ENCODE peak calls at places on chromosomes 12 and 14, in seven cellular contexts. I is cardiac muscle cell, H is MM.1S, C is GM20000, A is neural progenitor cell, L is activated B cell treated with CpG ODN at 0.5 μM for 24 hours, Z is lower lobe of right lung. O is an unnamed sample.

GRCh38 chr12:107992870-107993451 is 136.1 kb upstream of the WSCD2 start:
- DNase-seq in C (peak), H (peak), A (peak), I (peak), L (no peak), Z (no peak), O (no peak)

GRCh38 chr12:93722757-93723567 is 45.8 kb downstream of the CRADD start:
- DNase-seq in C (no peak), Z (no peak), L (no peak), I (no peak), H (no peak), A (no peak), O (no peak)

GRCh38 chr12:108235231-108235959 is 103.7 kb downstream of the CMKLR1 start:
- DNase-seq in I (no peak), C (no peak), H (no peak), A (peak), L (no peak), Z (no peak), O (no peak)

GRCh38 chr14:32472081-32472480 is 143.0 kb downstream of the AKAP6 start:
- DNase-seq in I (no peak), Z (no peak), A (no peak), L (no peak), C (no peak), H (no peak), O (no peak)

GRCh38 chr12:105279460-105280056 is 43.6 kb upstream of the APPL2 start:
- DNase-seq in A (peak), I (peak), Z (no peak), L (no peak), C (peak), H (peak), O (no peak)

GRCh38 chr12:92570056-92570753 is 132.6 kb upstream of the PLEKHG7 start:
- DNase-seq in C (peak), Z (no peak), L (no peak), A (peak), H (peak), I (peak), O (no peak)

GRCh38 chr12:97109441-97109840 is 202.4 kb downstream of the NEDD1 start:
- DNase-seq in H (no peak), L (no peak), C (no peak), I (no peak), Z (no peak), A (no peak), O (no peak)

GRCh38 chr12:6182279-6182898 is 17.8 kb upstream of the CD9 start:
- DNase-seq in H (no peak), C (no peak), Z (peak), I (no peak), A (no peak), L (no peak), O (peak)

GRCh38 chr14:88871429-88871828 is 47.0 kb downstream of the TTC8 start:
- DNase-seq in C (no peak), I (no peak), Z (no peak), A (no peak), H (no peak), L (no peak), O (no peak)

GRCh38 chr14:65750906-65751305 is 338.4 kb downstream of the FUT8 start:
- DNase-seq in H (no peak), Z (no peak), L (no peak), A (no peak), C (no peak), I (peak), O (no peak)

GRCh38 chr12:43009866-43010265 is 420.3 kb upstream of the PRICKLE1 start:
- DNase-seq in H (no peak), I (no peak), A (no peak), Z (no peak), C (no peak), L (no peak), O (no peak)

GRCh38 chr14:32303865-32304264 is 25.2 kb upstream of the AKAP6 start:
- DNase-seq in A (no peak), H (no peak), C (no peak), I (peak), Z (no peak), L (no peak), O (no peak)

GRCh38 chr14:71668942-71669341 is 263.3 kb upstream of the RGS6 start:
- DNase-seq in I (no peak), C (no peak), A (no peak), H (no peak), Z (no peak), L (no peak), O (no peak)

GRCh38 chr12:17866802-17867201 is 223.2 kb downstream of the RERGL start:
- DNase-seq in C (no peak), A (no peak), L (no peak), H (no peak), Z (no peak), I (no peak), O (no peak)

GRCh38 chr12:68158427-68158826 is 1.1 kb downstream of the IFNG start:
- DNase-seq in C (no peak), A (peak), Z (no peak), H (peak), I (peak), L (no peak), O (no peak)

GRCh38 chr12:85191-85666 is 18.7 kb downstream of the IQSEC3 start:
- DNase-seq in C (no peak), L (no peak), H (no peak), Z (no peak), I (no peak), A (no peak), O (no peak)

GRCh38 chr14:69814397-69814796 is 17.4 kb upstream of the SLC10A1 start:
- DNase-seq in A (no peak), I (no peak), L (no peak), H (no peak), Z (no peak), C (no peak), O (no peak)

GRCh38 chr12:117486840-117487659 is 125.6 kb upstream of the NOS1 start:
- DNase-seq in C (no peak), H (no peak), L (no peak), I (no peak), Z (no peak), A (no peak), O (no peak)

GRCh38 chr14:40447032-40447431 is 1014.8 kb upstream of the FBXO33 start:
- DNase-seq in A (peak), I (no peak), H (no peak), L (no peak), C (no peak), Z (no peak), O (no peak)

GRCh38 chr12:4775936-4776335 is 55.7 kb downstream of the GALNT8 start:
- DNase-seq in H (no peak), Z (no peak), C (no peak), I (no peak), A (no peak), L (no peak), O (no peak)

GRCh38 chr12:97456792-97457191 is 5.8 kb upstream of the RMST start:
- DNase-seq in Z (no peak), L (no peak), A (peak), I (no peak), C (no peak), H (no peak), O (no peak)

GRCh38 chr14:92322516-92322915 is 449 bp upstream of the SLC24A4 start:
- DNase-seq in H (no peak), C (peak), Z (no peak), L (no peak), A (peak), I (no peak), O (no peak)

GRCh38 chr14:100421756-100422470 is 98.8 kb downstream of the SLC25A47 start:
- DNase-seq in H (no peak), A (no peak), L (no peak), C (no peak), Z (no peak), I (no peak), O (no peak)

GRCh38 chr12:114873656-114874055 is 189.7 kb upstream of the TBX3 start:
- DNase-seq in L (no peak), C (no peak), A (no peak), H (no peak), I (no peak), Z (no peak), O (no peak)

GRCh38 chr12:101021911-101022388 is 188.1 kb downstream of the SLC5A8 start:
- DNase-seq in A (no peak), L (no peak), Z (no peak), C (no peak), H (no peak), I (no peak), O (no peak)

GRCh38 chr12:53414756-53415417 is 8.8 kb upstream of the AMHR2 start:
- DNase-seq in C (no peak), H (no peak), A (peak), Z (no peak), I (no peak), L (no peak), O (no peak)

GRCh38 chr12:81128930-81129554 is 51.2 kb downstream of the ACSS3 start:
- DNase-seq in L (no peak), I (peak), Z (no peak), A (peak), H (peak), C (peak), O (no peak)

GRCh38 chr14:66596241-66596985 is 88.5 kb downstream of the GPHN start:
- DNase-seq in I (no peak), Z (peak), A (no peak), C (no peak), L (no peak), H (no peak), O (no peak)

GRCh38 chr12:16330554-16330953 is 16.9 kb upstream of the MGST1 start:
- DNase-seq in C (no peak), Z (no peak), H (no peak), L (no peak), A (no peak), I (no peak), O (no peak)

GRCh38 chr12:58804749-58805148 is 115.6 kb downstream of the LRIG3 start:
- DNase-seq in Z (no peak), A (peak), C (peak), H (peak), L (no peak), I (no peak), O (no peak)

GRCh38 chr14:32552766-32553165 is 223.7 kb downstream of the AKAP6 start:
- DNase-seq in L (no peak), Z (no peak), H (no peak), A (no peak), I (no peak), C (no peak), O (no peak)

GRCh38 chr14:102058931-102059330 is 27.9 kb downstream of the HSP90AA1 start:
- DNase-seq in Z (no peak), C (no peak), L (no peak), A (no peak), I (no peak), H (no peak), O (no peak)

GRCh38 chr14:95620659-95621059 is 65.6 kb upstream of the TCL1B start:
- DNase-seq in I (no peak), L (no peak), Z (no peak), A (no peak), C (no peak), H (no peak), O (no peak)

GRCh38 chr14:20332386-20332945 is 613 bp downstream of the CCNB1IP1 start:
- DNase-seq in A (peak), C (no peak), Z (no peak), I (peak), L (no peak), H (no peak), O (no peak)

GRCh38 chr14:93104961-93105360 is 10.8 kb downstream of the ITPK1 start:
- DNase-seq in H (no peak), Z (no peak), L (no peak), A (no peak), C (no peak), I (no peak), O (no peak)

GRCh38 chr12:46342562-46343033 is 30.0 kb downstream of the SLC38A2 start:
- DNase-seq in H (no peak), I (no peak), A (peak), C (no peak), L (no peak), Z (no peak), O (no peak)

GRCh38 chr12:20194171-20194570 is 174.2 kb upstream of the PDE3A start:
- DNase-seq in A (peak), I (peak), C (no peak), L (no peak), Z (no peak), H (no peak), O (no peak)
- TF ChIP-seq CTCF in A (peak), I (peak), C (no peak), L (no peak), Z (peak), H (no peak), O (no peak)

DNA sequence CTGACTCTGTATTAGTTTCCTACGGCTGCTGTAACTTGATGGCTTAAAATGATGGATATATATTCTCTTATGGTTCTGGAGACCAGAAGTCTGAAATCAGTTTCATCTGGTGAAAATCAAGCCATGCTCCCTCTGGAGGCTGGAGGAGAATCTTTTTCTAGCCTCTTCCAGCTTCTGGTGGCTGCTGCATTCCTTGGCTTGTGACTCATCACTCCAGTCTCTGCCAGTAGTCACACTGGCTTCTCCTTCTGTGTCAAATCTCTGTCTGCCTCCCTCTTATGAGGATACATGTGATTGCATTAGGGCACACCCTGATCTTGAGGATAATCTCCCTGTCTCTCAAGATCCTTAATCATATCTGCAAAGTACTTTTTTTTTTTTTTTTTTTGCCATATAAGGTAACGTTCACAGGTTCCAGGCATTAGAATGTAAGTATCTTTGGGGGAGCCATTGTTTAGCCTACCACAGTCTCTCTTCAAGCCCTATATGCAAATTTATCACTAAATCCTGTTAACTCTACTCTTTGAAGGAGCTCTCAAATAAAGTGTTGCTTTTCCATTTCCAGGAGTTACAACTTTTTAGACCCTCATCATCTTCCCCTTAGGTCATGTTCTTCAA is 17.8 kb downstream of the DNAL1 start:
- DNase-seq in Z (no peak), H (no peak), C (no peak), I (no peak), A (peak), L (no peak), O (no peak)
- TF ChIP-seq CTCF in Z (no peak), H (no peak), C (no peak), I (peak), A (no peak), L (no peak), O (no peak)

DNA sequence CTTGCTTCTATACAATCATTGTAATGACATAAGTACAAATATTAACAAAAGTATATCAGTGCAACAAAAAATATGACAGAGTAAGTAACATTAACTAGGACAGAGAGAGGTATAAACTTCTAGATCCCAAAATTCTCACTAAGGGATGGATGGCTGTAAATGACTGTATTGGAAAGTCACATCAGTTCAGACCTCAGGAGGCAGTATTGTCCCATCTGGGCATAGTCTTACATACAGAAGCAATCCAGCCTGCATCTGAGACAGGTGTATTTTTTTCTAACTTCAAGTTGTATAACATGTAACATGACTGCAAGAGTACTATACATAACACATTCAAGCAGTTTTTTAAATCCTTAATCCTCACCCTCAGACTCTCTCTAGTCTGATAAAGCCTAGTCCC is 99.0 kb downstream of the GARIN6 start:
- DNase-seq in I (peak), H (no peak), C (no peak), A (peak), Z (no peak), L (no peak), O (no peak)
- TF ChIP-seq CTCF in I (no peak), H (no peak), C (no peak), A (peak), Z (no peak), L (no peak), O (no peak)

DNA sequence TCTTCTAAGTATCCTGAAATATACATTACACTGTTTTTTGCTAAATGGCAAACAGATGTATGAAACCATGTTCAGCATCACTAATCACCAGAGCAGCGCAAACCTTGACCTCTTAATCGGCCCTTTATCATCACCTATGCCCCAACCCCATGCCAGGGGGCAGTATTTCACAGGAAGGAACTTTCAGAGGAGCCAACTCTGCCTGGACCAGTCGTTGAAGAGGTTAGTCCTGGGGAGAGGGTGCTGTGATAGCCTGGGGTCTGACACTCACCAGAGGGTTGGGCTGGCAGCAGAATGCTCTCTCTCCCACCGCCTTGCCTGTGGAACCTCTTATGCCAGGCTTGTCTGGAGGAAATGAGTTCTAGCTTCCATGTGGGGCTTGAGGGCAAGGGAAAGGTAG is 411.7 kb downstream of the TMEM117 start:
- DNase-seq in A (peak), Z (no peak), H (no peak), L (no peak), I (no peak), C (no peak), O (no peak)
- TF ChIP-seq CTCF in A (peak), Z (no peak), H (no peak), L (no peak), I (no peak), C (no peak), O (no peak)

DNA sequence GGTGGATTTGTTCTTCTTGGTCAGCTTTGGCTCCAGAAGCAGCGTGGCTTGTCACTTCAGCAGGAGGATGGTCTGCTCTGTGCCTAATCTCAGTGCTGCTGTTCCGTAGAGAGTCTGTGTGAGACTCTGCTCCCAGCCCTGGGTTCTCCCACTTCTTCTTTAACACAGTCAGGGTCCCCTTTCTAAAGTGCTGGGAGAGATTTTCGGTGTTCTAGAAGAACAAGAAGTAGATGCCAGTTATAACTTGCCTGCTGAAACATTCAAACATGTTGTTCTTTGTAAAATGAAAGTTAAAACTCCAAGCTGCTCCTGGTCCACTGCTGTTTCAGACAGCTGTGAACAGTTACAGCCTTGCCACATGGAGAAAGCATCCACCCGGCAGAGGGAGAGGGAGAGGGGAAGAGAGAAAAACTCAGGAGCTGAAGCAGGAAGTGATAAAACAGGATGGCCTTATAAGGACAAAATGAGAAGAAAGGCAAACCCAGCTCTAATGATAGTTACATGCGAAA is 55.2 kb upstream of the CERS5 start:
- DNase-seq in Z (no peak), L (no peak), C (peak), I (peak), A (peak), H (no peak), O (no peak)
- TF ChIP-seq CTCF in Z (peak), L (no peak), C (no peak), I (peak), A (peak), H (no peak), O (no peak)

DNA sequence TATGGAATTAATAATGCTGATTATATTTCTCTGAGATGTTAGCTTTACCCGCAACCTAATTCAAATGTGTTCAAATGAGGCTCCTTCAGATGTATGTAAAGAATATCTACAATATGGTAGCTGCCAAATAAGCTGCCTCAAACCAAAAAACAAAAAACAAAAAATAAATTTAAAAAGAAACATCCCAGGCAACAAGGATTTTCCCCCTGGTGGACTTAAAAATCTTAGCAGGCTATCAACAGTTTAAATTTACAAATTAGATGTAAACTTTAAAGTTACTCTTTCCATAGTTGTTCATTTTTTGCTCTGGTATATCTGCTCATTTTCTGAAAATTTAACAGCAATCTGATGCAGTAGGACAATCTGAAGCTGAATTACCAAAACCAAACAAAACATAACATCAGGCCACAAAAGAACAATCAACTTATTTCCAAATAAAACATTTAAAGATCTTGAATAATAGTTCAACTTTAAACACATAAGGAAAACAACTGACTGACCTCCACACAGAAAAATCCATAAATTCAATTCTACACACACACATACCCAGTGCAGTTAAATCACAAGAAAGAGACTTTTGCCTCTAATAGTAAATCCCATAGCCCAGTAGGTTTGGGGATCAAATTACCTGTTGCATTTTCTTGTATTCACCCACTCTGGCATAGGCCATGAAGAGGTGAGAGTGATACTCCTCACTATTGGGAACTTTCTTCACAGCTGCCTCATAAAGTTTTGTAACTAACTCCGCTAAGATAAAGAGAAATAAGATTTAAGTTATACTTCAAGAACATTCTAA is 21.3 kb downstream of the NAA25 start:
- DNase-seq in Z (no peak), L (no peak), I (no peak), A (no peak), H (no peak), C (no peak), O (no peak)
- TF ChIP-seq CTCF in Z (no peak), L (no peak), I (peak), A (no peak), H (no peak), C (no peak), O (no peak)

GRCh38 chr12:126144603-126145002 is 1079.4 kb downstream of the AACS start:
- DNase-seq in Z (no peak), L (no peak), C (no peak), H (no peak), A (no peak), I (no peak), O (no peak)

GRCh38 chr12:126139355-126139754 is 1074.1 kb downstream of the AACS start:
- DNase-seq in H (no peak), I (no peak), Z (no peak), A (no peak), L (no peak), C (no peak), O (no peak)
- TF ChIP-seq CTCF in H (peak), I (no peak), Z (no peak), A (peak), L (no peak), C (no peak), O (no peak)

GRCh38 chr14:59199205-59199604 is 10.7 kb downstream of the DAAM1 start:
- DNase-seq in Z (no peak), L (no peak), H (no peak), A (no peak), C (no peak), I (no peak), O (no peak)
- TF ChIP-seq CTCF in Z (no peak), L (no peak), H (no peak), A (no peak), C (no peak), I (peak), O (no peak)

GRCh38 chr14:27587103-27587502 is 989.3 kb upstream of the NOVA1 start:
- DNase-seq in L (no peak), Z (no peak), I (no peak), H (no peak), A (no peak), C (no peak), O (no peak)
- TF ChIP-seq CTCF in L (no peak), Z (no peak), I (no peak), H (no peak), A (peak), C (no peak), O (no peak)

GRCh38 chr12:3035815-3036702 is 41.1 kb upstream of the TSPAN9 start:
- DNase-seq in H (no peak), Z (no peak), L (no peak), A (peak), C (no peak), I (peak), O (no peak)
- TF ChIP-seq CTCF in H (no peak), Z (no peak), L (no peak), A (peak), C (no peak), I (peak), O (no peak)

O was measured in CD14-positive monocyte.